ENCODE peak calls at places on chromosomes 13 and 19, in six cellular contexts. I, Y, L, J, A and R are unnamed samples.

GRCh38 chr13:111599791-111600190 is 279.3 kb downstream of the TEX29 start:
- DNase-seq in I (no peak), Y (no peak), L (no peak), J (no peak), A (no peak), R (no peak)

GRCh38 chr13:23986619-23987018 is 89.3 kb upstream of the C1QTNF9B start:
- DNase-seq in I (no peak), Y (no peak), L (no peak), J (no peak), A (no peak), R (no peak)

GRCh38 chr13:42574435-42575311 is 721 bp downstream of the TNFSF11 start:
- DNase-seq in I (no peak), Y (no peak), L (no peak), J (no peak), A (peak; percentile 25), R (no peak)

GRCh38 chr19:32558607-32559228 is 22.3 kb upstream of the PDCD5 start:
- DNase-seq in I (no peak), Y (no peak), L (no peak), J (no peak), A (no peak), R (no peak)

GRCh38 chr13:92530364-92530763 is 696.2 kb upstream of the GPC6 start:
- DNase-seq in I (no peak), Y (no peak), L (no peak), J (no peak), A (no peak), R (no peak)

GRCh38 chr19:3358392-3358918 is 7.9 kb upstream of the NFIC start:
- DNase-seq in I (no peak), Y (no peak), L (no peak), J (peak; percentile 29), A (peak; percentile 74), R (no peak)

GRCh38 chr13:56988543-56988942 is 152.2 kb upstream of the PRR20A start:
- DNase-seq in I (no peak), Y (no peak), L (no peak), J (no peak), A (no peak), R (no peak)

GRCh38 chr13:30125422-30126073 is 181.8 kb downstream of the KATNAL1 start:
- DNase-seq in I (no peak), Y (no peak), L (no peak), J (peak; percentile 61), A (no peak), R (no peak)

GRCh38 chr19:33557720-33558119 is 36.1 kb upstream of the PEPD start:
- DNase-seq in I (no peak), Y (no peak), L (no peak), J (no peak), A (no peak), R (no peak)

GRCh38 chr19:46608581-46609345 is 7.6 kb downstream of the CALM3 start:
- DNase-seq in I (no peak), Y (no peak), L (peak; percentile 7), J (no peak), A (peak; percentile 5), R (no peak)

GRCh38 chr13:34064456-34065205 is 246.7 kb downstream of the RFC3 start:
- DNase-seq in I (no peak), Y (no peak), L (no peak), J (no peak), A (no peak), R (no peak)

GRCh38 chr13:72166102-72166660 is 299.2 kb upstream of the DACH1 start:
- DNase-seq in I (no peak), Y (no peak), L (no peak), J (no peak), A (no peak), R (no peak)

GRCh38 chr13:68234278-68234677 is 1004.1 kb upstream of the PCDH9 start:
- DNase-seq in I (no peak), Y (no peak), L (no peak), J (no peak), A (peak; percentile 15), R (no peak)

GRCh38 chr19:36115453-36116343 is at the start of gene TBCB:
- DNase-seq in I (no peak), Y (peak; percentile 83), L (peak; percentile 90), J (peak; percentile 78), A (peak; percentile 90), R (peak; percentile 42)

GRCh38 chr19:5191091-5191490 is 149.5 kb downstream of the PTPRS start:
- DNase-seq in I (no peak), Y (no peak), L (no peak), J (no peak), A (no peak), R (no peak)

GRCh38 chr19:55858401-55858800 is 22.1 kb downstream of the NLRP4 start:
- DNase-seq in I (no peak), Y (no peak), L (no peak), J (no peak), A (no peak), R (no peak)

GRCh38 chr13:22189176-22190048 is 518.5 kb downstream of the FGF9 start:
- DNase-seq in I (no peak), Y (no peak), L (no peak), J (no peak), A (no peak), R (no peak)

GRCh38 chr13:106104281-106104901 is 431.1 kb downstream of the EFNB2 start:
- DNase-seq in I (peak; percentile 78), Y (no peak), L (no peak), J (no peak), A (no peak), R (no peak)

GRCh38 chr19:47390533-47391488 is 28.5 kb downstream of the MEIS3 start:
- DNase-seq in I (no peak), Y (no peak), L (no peak), J (no peak), A (no peak), R (no peak)

GRCh38 chr13:74047925-74048324 is 86.3 kb downstream of the KLF12 start:
- DNase-seq in I (peak; percentile 7), Y (no peak), L (peak; percentile 44), J (no peak), A (no peak), R (no peak)

GRCh38 chr19:57028804-57029525 is 90.8 kb upstream of the USP29 start:
- DNase-seq in I (no peak), Y (no peak), L (no peak), J (no peak), A (no peak), R (no peak)

GRCh38 chr19:57027360-57027759 is 92.4 kb upstream of the USP29 start:
- DNase-seq in I (no peak), Y (no peak), L (no peak), J (no peak), A (no peak), R (no peak)

GRCh38 chr19:57026476-57026875 is 93.3 kb upstream of the USP29 start:
- DNase-seq in I (no peak), Y (no peak), L (no peak), J (no peak), A (no peak), R (no peak)

GRCh38 chr19:57034544-57034943 is 85.2 kb upstream of the USP29 start:
- DNase-seq in I (no peak), Y (no peak), L (no peak), J (no peak), A (no peak), R (no peak)

DNA sequence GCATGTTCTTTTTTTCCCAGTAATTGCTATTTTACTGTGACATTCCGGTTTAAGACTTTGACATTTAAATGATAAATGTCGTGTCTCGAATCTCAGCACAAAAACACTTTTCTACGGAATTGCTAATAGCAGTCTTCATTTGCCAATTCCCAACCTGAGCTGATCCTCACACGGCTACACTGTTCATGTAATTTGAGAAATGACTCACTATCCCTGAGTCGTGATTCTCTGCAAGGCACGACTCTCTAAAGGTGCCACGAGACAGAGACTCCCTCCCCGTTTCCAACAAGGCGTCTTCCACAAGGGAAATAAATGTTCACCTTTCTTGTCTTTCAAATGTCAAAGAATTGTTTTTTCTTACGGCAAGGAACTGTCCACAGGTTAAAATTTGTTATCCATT is 88.6 kb upstream of the USP29 start:
- DNase-seq in I (no peak), Y (no peak), L (no peak), J (no peak), A (no peak), R (no peak)
- H3K9me3 ChIP-seq in I (peaks cover 3% of the 10 kb centered on the region), Y (no peaks in the 10 kb centered on the region), L (peaks cover 18% of the 10 kb centered on the region), J (no peaks in the 10 kb centered on the region), A (peaks cover 6% of the 10 kb centered on the region), R (peaks cover 3% of the 10 kb centered on the region)

GRCh38 chr19:15252398-15253018 is 20.3 kb upstream of the EPHX3 start:
- DNase-seq in I (no peak), Y (no peak), L (no peak), J (no peak), A (no peak), R (no peak)

GRCh38 chr19:15254547-15254946 is 22.3 kb upstream of the EPHX3 start:
- DNase-seq in I (no peak), Y (no peak), L (no peak), J (no peak), A (no peak), R (no peak)

GRCh38 chr19:15253076-15253475 is 20.8 kb upstream of the EPHX3 start:
- DNase-seq in I (no peak), Y (no peak), L (no peak), J (no peak), A (no peak), R (no peak)

GRCh38 chr19:15251749-15252397 is 19.6 kb upstream of the EPHX3 start:
- DNase-seq in I (no peak), Y (peak; percentile 92), L (peak; percentile 67), J (peak; percentile 38), A (peak; percentile 77), R (peak; percentile 50)

DNA sequence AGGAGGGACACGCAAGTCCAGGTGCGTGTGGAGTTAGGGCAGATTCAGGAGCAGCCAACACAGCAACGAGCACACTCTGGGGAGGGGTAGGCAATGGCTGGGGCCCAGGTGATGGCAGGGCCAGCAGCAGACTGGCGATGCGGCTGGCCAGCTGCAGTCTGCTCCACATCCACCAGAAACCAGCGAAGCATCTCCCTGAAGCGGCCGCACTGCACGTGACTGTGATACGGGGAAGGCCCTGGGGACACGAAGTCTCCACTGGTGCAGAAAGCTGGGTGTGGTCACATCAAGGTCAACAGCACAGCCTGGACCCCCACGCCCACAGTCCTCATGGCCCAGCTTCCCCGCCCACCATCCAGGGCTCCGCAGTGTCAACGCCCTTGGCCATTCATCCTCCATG is 21.3 kb upstream of the EPHX3 start:
- DNase-seq in I (no peak), Y (peak; percentile 71), L (no peak), J (no peak), A (no peak), R (no peak)
- H3K36me3 ChIP-seq in I (no peaks in the 10 kb centered on the region), Y (peaks cover 68% of the 10 kb centered on the region), L (no peaks in the 10 kb centered on the region), J (peaks cover 68% of the 10 kb centered on the region), A (peaks cover 66% of the 10 kb centered on the region), R (peaks cover 58% of the 10 kb centered on the region)

DNA sequence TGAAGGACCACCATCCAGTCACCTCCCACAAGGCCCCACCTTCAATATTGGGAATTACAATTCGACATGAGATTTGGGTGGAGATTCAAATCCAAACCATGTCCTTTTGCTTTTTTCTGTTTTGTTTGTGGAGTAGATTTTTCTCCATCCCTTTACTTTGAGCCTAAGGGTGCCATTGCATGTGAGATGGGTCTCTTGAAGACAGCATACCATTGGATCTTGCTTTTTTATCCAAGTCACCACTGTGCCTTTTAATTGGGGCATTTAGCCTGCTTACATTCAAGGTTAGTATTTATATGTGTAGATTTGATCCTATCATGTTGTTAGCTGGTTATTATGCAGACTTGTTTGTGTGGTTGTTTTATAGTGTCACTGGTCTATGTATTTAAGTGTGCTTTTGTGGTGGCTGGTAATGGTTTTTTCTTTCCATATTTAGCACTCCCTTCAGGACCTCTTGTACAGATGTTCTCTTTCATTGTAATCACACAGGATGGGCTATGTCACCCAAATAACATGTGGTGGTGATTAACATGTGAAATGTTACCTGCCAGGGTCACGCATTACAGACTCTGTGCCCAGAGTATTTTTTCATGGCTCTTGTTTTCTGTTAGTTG is 58.0 kb downstream of the ZNF823 start:
- DNase-seq in I (no peak), Y (no peak), L (no peak), J (no peak), A (no peak), R (no peak)
- H3K9me3 ChIP-seq in I (peaks cover 19% of the 10 kb centered on the region), Y (peaks cover 32% of the 10 kb centered on the region), L (peaks cover 49% of the 10 kb centered on the region), J (no peaks in the 10 kb centered on the region), A (peaks cover 11% of the 10 kb centered on the region), R (peaks cover 19% of the 10 kb centered on the region)

GRCh38 chr19:9407827-9408226 is 27.5 kb downstream of the ZNF266 start:
- DNase-seq in I (no peak), Y (no peak), L (no peak), J (no peak), A (no peak), R (no peak)
- H3K36me3 ChIP-seq in I (peaks cover under 1% of the 10 kb centered on the region), Y (peaks cover 9% of the 10 kb centered on the region), L (no peaks in the 10 kb centered on the region), J (no peaks in the 10 kb centered on the region), A (peaks cover 6% of the 10 kb centered on the region), R (peaks cover 8% of the 10 kb centered on the region)